ENCODE peak calls at places on chromosome 1, in seven cellular contexts. X is NCI-H524 treated with DMSO at 0.1 percent for 48 hours; A is activated T-cell treated with anti-CD3 and anti-CD28 coated beads, Interleukin-2, amount 50 U/mL, for 72 hours; R is GM23248; O is stimulated activated CD4-positive, alpha-beta T cell treated with anti-CD3 and anti-CD28 coated beads, Interleukin-12 subunit alpha, Interleukin-12 subunit beta, amount 100 ng/mL, for 24 hours; H is activated CD4-positive, alpha-beta memory T cell treated with anti-CD3 and anti-CD28 coated beads, Interleukin-2, amount 10 ng/mL, durations not matched to agents 7 days and 5 days; G is NCI-H1436. Y is an unnamed sample.

GRCh38 chr1:65395887-65396612 is 24.4 kb upstream of the LEPR start:
- DNase-seq in R (peak), G (no peak), X (no peak), A (peak), H (no peak), O (no peak), Y (no peak)

GRCh38 chr1:56284933-56285332 is 294.4 kb downstream of the PLPP3 start:
- DNase-seq in H (no peak), R (peak), X (no peak), G (no peak), O (no peak), A (no peak), Y (no peak)

GRCh38 chr1:51520700-51521248 is 1.7 kb upstream of the EPS15 start:
- DNase-seq in G (no peak), H (no peak), A (no peak), X (no peak), R (peak), O (no peak), Y (no peak)

GRCh38 chr1:83905315-83905907 is 93.5 kb downstream of the TTLL7 start:
- DNase-seq in A (peak), G (no peak), X (no peak), R (peak), H (no peak), O (no peak), Y (peak)

GRCh38 chr1:155979525-155980343 is 1.4 kb upstream of the ARHGEF2 start:
- DNase-seq in A (no peak), G (no peak), H (no peak), R (peak), O (no peak), X (no peak), Y (peak)

GRCh38 chr1:245298781-245299180 is 144.0 kb downstream of the KIF26B start:
- DNase-seq in G (no peak), O (no peak), H (no peak), A (no peak), R (peak), X (peak), Y (no peak)

GRCh38 chr1:211752951-211753486 is 77.5 kb downstream of the LPGAT1 start:
- DNase-seq in A (no peak), G (no peak), X (no peak), H (no peak), O (no peak), R (no peak), Y (no peak)

GRCh38 chr1:235513495-235514366 is 9.5 kb upstream of the B3GALNT2 start:
- DNase-seq in A (peak), R (peak), G (peak), O (no peak), X (no peak), H (no peak), Y (peak)

GRCh38 chr1:41500378-41500777 is 15.9 kb upstream of the EDN2 start:
- DNase-seq in A (no peak), G (no peak), H (no peak), X (no peak), R (peak), O (no peak), Y (no peak)

GRCh38 chr1:229027158-229027557 is 243.8 kb upstream of the RAB4A start:
- DNase-seq in G (no peak), H (no peak), O (no peak), R (no peak), A (no peak), X (no peak), Y (no peak)

GRCh38 chr1:106986603-106987002 is 69.9 kb upstream of the PRMT6 start:
- DNase-seq in G (no peak), O (no peak), H (no peak), R (no peak), X (no peak), A (no peak), Y (no peak)

GRCh38 chr1:45892068-45892785 is 88.8 kb downstream of the MAST2 start:
- DNase-seq in A (no peak), G (no peak), O (no peak), X (no peak), H (no peak), R (peak), Y (no peak)

GRCh38 chr1:43452789-43453441 is 816 bp downstream of the HYI start:
- DNase-seq in A (no peak), R (peak), O (no peak), X (no peak), H (no peak), G (no peak), Y (peak)

GRCh38 chr1:15571266-15571665 is 13.6 kb downstream of the AGMAT start:
- DNase-seq in X (no peak), A (no peak), O (no peak), H (no peak), G (no peak), R (no peak), Y (no peak)

Y was measured in K562.